ENCODE peak calls at places on chromosomes 13 and 19, in six cellular contexts. U, J, S, O, Q and L are unnamed samples.

GRCh38 chr13:113991191-113991669 is 17.4 kb upstream of the C13orf46 start:
- DNase-seq in J (no peak), S (no peak), Q (no peak), U (no peak), O (no peak), L (peak)

GRCh38 chr13:52450012-52450792 is at the start of gene VPS36:
- DNase-seq in J (peak), U (peak), O (peak), S (peak), Q (peak), L (peak)

GRCh38 chr13:52827839-52828238 is 20.6 kb downstream of the PCDH8 start:
- DNase-seq in S (no peak), Q (no peak), O (no peak), J (no peak), U (no peak), L (no peak)

GRCh38 chr13:35549481-35549880 is 73.0 kb upstream of the MAB21L1 start:
- DNase-seq in S (no peak), U (no peak), O (peak), Q (peak), J (peak), L (no peak)

GRCh38 chr19:10612515-10613119 is 12.7 kb upstream of the SLC44A2 start:
- DNase-seq in S (peak), Q (no peak), O (no peak), J (no peak), U (no peak), L (no peak)

GRCh38 chr13:104571161-104571889 is 1505.1 kb upstream of the SLC10A2 start:
- DNase-seq in S (peak), Q (peak), U (no peak), O (peak), J (peak), L (peak)

GRCh38 chr19:46529622-46530451 is 34.2 kb upstream of the PNMA8B start:
- DNase-seq in S (no peak), U (peak), J (peak), O (peak), Q (peak), L (peak)

GRCh38 chr19:29843180-29844051 is 31.6 kb downstream of the CCNE1 start:
- DNase-seq in J (no peak), S (no peak), U (no peak), Q (no peak), O (no peak), L (no peak)

GRCh38 chr19:6828698-6829633 is 56.5 kb downstream of the VAV1 start:
- DNase-seq in Q (no peak), U (no peak), J (peak), S (no peak), O (peak), L (peak)

GRCh38 chr19:19385900-19386339 is 19.6 kb upstream of the GATAD2A start:
- DNase-seq in U (peak), O (no peak), J (no peak), Q (no peak), S (no peak), L (peak)

GRCh38 chr13:31167490-31167889 is 5.8 kb upstream of the HSPH1 start:
- DNase-seq in Q (no peak), O (no peak), J (no peak), U (no peak), S (no peak), L (no peak)

GRCh38 chr13:36288794-36289391 is 8.7 kb downstream of the CCDC169 start:
- DNase-seq in J (peak), Q (no peak), S (no peak), U (no peak), O (no peak), L (no peak)

GRCh38 chr13:34943675-34944634 is 1.9 kb downstream of the NBEA start:
- DNase-seq in S (no peak), O (no peak), U (no peak), Q (no peak), J (no peak), L (no peak)

GRCh38 chr19:56294557-56294956 is 20.1 kb downstream of the ZSCAN5A start:
- DNase-seq in Q (no peak), S (no peak), U (no peak), J (peak), O (no peak), L (no peak)

GRCh38 chr13:100560498-100561215 is 27.9 kb downstream of the GGACT start:
- DNase-seq in S (no peak), Q (no peak), O (no peak), J (no peak), U (no peak), L (no peak)

GRCh38 chr19:52198678-52199077 is 8.8 kb downstream of the PPP2R1A start:
- DNase-seq in O (no peak), Q (no peak), U (no peak), S (no peak), J (no peak), L (no peak)

GRCh38 chr19:28501979-28502378 is 711.0 kb downstream of the UQCRFS1 start:
- DNase-seq in S (no peak), O (no peak), J (no peak), Q (no peak), U (no peak), L (no peak)

GRCh38 chr19:43430142-43430710 is 15.5 kb downstream of the TEX101 start:
- DNase-seq in Q (no peak), O (no peak), J (no peak), U (no peak), S (no peak), L (no peak)

GRCh38 chr19:3053218-3053621 is 9.1 kb downstream of the TLE5 start:
- DNase-seq in S (no peak), J (no peak), U (no peak), O (no peak), Q (no peak), L (no peak)

GRCh38 chr19:45094707-45095106 is 1.7 kb downstream of the PPP1R37 start:
- DNase-seq in Q (no peak), J (no peak), S (no peak), U (no peak), O (no peak), L (no peak)
- H3K4me3 ChIP-seq in Q (peak), J (peak), S (peak), U (no peak), O (no peak), L (no peak)

GRCh38 chr19:49340069-49340864 is 5.1 kb downstream of the CD37 start:
- DNase-seq in O (no peak), J (peak), Q (no peak), S (peak), U (no peak), L (no peak)

GRCh38 chr19:49339364-49340068 is 4.3 kb downstream of the CD37 start:
- DNase-seq in S (peak), Q (no peak), U (no peak), O (no peak), J (peak), L (no peak)

GRCh38 chr19:49337267-49338022 is 2.2 kb downstream of the CD37 start:
- DNase-seq in S (no peak), U (no peak), J (no peak), O (no peak), Q (no peak), L (no peak)

GRCh38 chr19:49338023-49338677 is 2.9 kb downstream of the CD37 start:
- DNase-seq in U (no peak), J (no peak), S (no peak), O (no peak), Q (no peak), L (no peak)

GRCh38 chr19:49338691-49339363 is 3.6 kb downstream of the CD37 start:
- DNase-seq in S (peak), Q (no peak), U (no peak), J (peak), O (peak), L (peak)
- H3K4me3 ChIP-seq in S (peak), Q (peak), U (no peak), J (peak), O (no peak), L (no peak)

GRCh38 chr19:23512151-23512925 is 117.1 kb upstream of the ZNF91 start:
- DNase-seq in U (no peak), S (no peak), O (no peak), Q (no peak), J (no peak), L (no peak)
- H3K4me3 ChIP-seq in U (no peak), S (no peak), O (no peak), Q (no peak), J (no peak), L (no peak)

GRCh38 chr19:14770944-14771839 is 7.2 kb downstream of the ADGRE2 start:
- DNase-seq in O (no peak), S (no peak), J (no peak), U (no peak), Q (no peak), L (no peak)

GRCh38 chr19:14772467-14772866 is 5.9 kb downstream of the ADGRE2 start:
- DNase-seq in O (no peak), U (no peak), Q (no peak), S (no peak), J (no peak), L (no peak)

GRCh38 chr19:14772995-14773394 is 5.4 kb downstream of the ADGRE2 start:
- DNase-seq in O (no peak), U (no peak), S (no peak), Q (no peak), J (no peak), L (no peak)

GRCh38 chr19:14775855-14776254 is 2.5 kb downstream of the ADGRE2 start:
- DNase-seq in U (no peak), Q (no peak), J (no peak), S (no peak), O (no peak), L (no peak)

DNA sequence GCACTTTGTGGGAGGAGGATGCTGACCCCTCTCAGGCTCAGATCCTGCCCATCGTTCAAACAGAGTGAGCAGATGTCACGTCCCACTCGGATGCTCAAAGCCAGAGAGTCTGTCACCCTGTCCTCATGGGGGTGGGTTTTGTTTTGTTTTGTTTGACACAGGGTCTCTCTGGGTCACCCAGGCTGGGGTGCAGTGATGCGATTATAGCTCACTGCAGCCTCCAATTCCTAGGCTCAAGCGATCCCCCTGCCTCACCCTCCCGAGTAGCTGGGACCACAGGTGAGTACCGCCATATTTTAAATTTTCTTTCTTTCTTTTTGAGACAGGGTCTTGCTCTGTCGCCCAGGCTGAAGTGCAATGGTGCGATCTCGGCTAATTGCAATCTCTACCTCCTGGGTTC is 4.0 kb downstream of the ADGRE2 start:
- DNase-seq in U (no peak), J (no peak), O (no peak), S (no peak), Q (no peak), L (no peak)
- H3K4me3 ChIP-seq in U (no peak), J (no peak), O (no peak), S (no peak), Q (no peak), L (no peak)

GRCh38 chr19:58575183-58576041 is 2.3 kb upstream of the MZF1 start:
- DNase-seq in U (peak), J (peak), O (peak), Q (peak), S (peak), L (peak)

GRCh38 chr19:58572818-58573657 is at the start of gene MZF1:
- DNase-seq in O (peak), S (peak), J (peak), U (peak), Q (peak), L (peak)

GRCh38 chr19:58572026-58572817 is 913 bp downstream of the MZF1 start:
- DNase-seq in S (no peak), Q (no peak), J (no peak), U (no peak), O (no peak), L (no peak)

GRCh38 chr19:58571575-58571947 is 1.6 kb downstream of the MZF1 start:
- DNase-seq in U (peak), O (no peak), Q (no peak), S (no peak), J (no peak), L (no peak)

GRCh38 chr19:58573658-58574164 is 576 bp upstream of the MZF1 start:
- DNase-seq in J (no peak), Q (no peak), S (no peak), O (no peak), U (no peak), L (no peak)
- H3K4me3 ChIP-seq in J (peak), Q (peak), S (peak), O (peak), U (peak), L (peak)

DNA sequence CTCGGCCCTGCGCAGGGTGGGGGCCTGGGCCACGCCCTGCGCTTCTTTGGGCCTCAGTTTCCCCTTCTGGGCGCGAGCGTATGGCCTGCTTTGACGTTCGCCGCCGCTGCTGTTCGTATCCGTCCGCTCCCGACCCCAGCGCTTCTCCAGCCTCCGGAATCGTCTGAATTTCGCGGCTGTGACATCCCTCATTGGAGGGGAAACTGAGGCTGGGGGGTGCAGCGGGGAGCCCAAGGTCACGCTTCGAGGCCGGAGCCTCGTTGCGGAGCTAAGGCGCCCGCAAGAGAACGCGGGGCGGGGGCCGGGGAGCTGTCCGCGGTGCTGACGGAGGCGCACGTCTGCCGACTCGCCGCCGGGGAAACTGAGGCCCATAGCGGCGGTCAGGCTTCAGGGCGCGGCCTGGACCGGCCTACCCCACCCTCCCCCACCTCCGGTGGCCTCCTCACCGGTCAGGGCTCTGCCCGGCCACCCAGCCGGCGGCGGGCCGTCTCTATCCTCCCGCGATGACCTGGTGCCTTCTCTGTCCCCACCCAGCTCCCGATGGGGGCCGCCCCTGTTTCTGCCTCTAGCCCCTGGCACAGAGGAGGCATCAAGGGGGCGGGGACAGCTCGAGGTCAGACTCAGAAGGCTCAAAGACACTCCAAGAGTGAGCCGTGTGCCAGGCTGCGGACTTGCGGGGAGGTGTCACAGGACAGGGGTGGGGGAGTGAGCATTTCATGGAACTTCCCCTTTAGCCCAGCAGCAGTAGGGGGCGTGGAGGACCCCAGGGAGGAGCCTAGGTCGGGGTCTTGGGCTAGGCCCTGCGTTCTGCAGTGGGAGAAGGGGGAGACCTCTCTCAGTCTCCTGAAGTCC is 3.0 kb upstream of the APC2 start:
- DNase-seq in S (no peak), U (peak), Q (no peak), J (peak), O (no peak), L (no peak)
- H3K4me3 ChIP-seq in S (no peak), U (no peak), Q (peak), J (peak), O (peak), L (no peak)

GRCh38 chr19:54517483-54517882 is 14.9 kb downstream of the LAIR2 start:
- DNase-seq in Q (peak), U (peak), J (peak), O (peak), S (no peak), L (peak)

GRCh38 chr19:54518844-54519243 is 16.2 kb downstream of the LAIR2 start:
- DNase-seq in Q (no peak), J (no peak), S (no peak), U (no peak), O (no peak), L (no peak)

GRCh38 chr19:54521860-54522513 is 19.4 kb downstream of the LAIR2 start:
- DNase-seq in U (no peak), O (no peak), J (no peak), S (no peak), Q (no peak), L (no peak)

GRCh38 chr19:54523403-54523802 is 20.8 kb downstream of the LAIR2 start:
- DNase-seq in J (peak), U (no peak), S (no peak), Q (no peak), O (no peak), L (no peak)

GRCh38 chr19:54521022-54521859 is 18.6 kb downstream of the LAIR2 start:
- DNase-seq in U (no peak), S (no peak), O (no peak), Q (no peak), J (no peak), L (no peak)
- H3K4me3 ChIP-seq in U (no peak), S (no peak), O (no peak), Q (no peak), J (no peak), L (no peak)